ENCODE peak calls at places on chromosomes 12 and 14, in eight cellular contexts. W is effector memory CD4-positive, alpha-beta T cell; U is PC-9; V is mammary epithelial cell; P is ovary; F is SK-N-SH; J is right lobe of liver; H is colonic mucosa. D is an unnamed sample.

GRCh38 chr12:130459916-130460315 is 122.2 kb downstream of the PIWIL1 start:
- DNase-seq in H (no peak), J (peak; percentile 27), F (peak; percentile 50), U (no peak), W (no peak), V (no peak), P (no peak), D (no peak)

GRCh38 chr12:77224346-77224745 is 159.0 kb upstream of the E2F7 start:
- DNase-seq in P (no peak), V (no peak), F (no peak), H (no peak), U (no peak), W (no peak), J (no peak), D (no peak)

GRCh38 chr12:12718382-12718761 is 1.2 kb downstream of the CDKN1B start:
- DNase-seq in U (no peak), P (no peak), F (no peak), V (no peak), H (no peak), W (no peak), J (no peak), D (no peak)

GRCh38 chr12:106369624-106370346 is 12.2 kb downstream of the POLR3B start:
- DNase-seq in H (no peak), J (no peak), F (no peak), V (peak; percentile 81), U (peak; percentile 42), W (no peak), P (no peak), D (no peak)

GRCh38 chr14:104800600-104801283 is at the start of gene ZBTB42:
- DNase-seq in J (peak; percentile 93), H (peak; percentile 92), V (peak; percentile 66), F (peak; percentile 89), U (peak; percentile 79), W (peak; percentile 69), P (peak; percentile 70), D (no peak)

GRCh38 chr12:89775336-89776005 is 66.8 kb upstream of the ATP2B1 start:
- DNase-seq in P (no peak), H (no peak), V (peak; percentile 23), F (no peak), W (no peak), U (no peak), J (no peak), D (no peak)

GRCh38 chr12:116318738-116319050 is 41.2 kb upstream of the MED13L start:
- DNase-seq in F (no peak), W (no peak), P (peak; percentile 27), V (no peak), U (no peak), H (no peak), J (no peak), D (no peak)

GRCh38 chr14:102403028-102403427 is 40.3 kb downstream of the TECPR2 start:
- DNase-seq in V (no peak), J (no peak), H (no peak), W (no peak), P (no peak), U (no peak), F (no peak), D (no peak)

GRCh38 chr12:124613151-124613585 is 45.8 kb upstream of the NCOR2 start:
- DNase-seq in F (no peak), J (no peak), U (peak; percentile 41), P (no peak), H (peak; percentile 76), W (no peak), V (no peak), D (no peak)

GRCh38 chr14:75277000-75277795 is 1.4 kb upstream of the FOS start:
- DNase-seq in F (peak; percentile 92), H (peak; percentile 91), J (peak; percentile 94), W (peak; percentile 72), P (peak; percentile 90), U (peak; percentile 99), V (peak; percentile 88), D (peak; percentile 65)

GRCh38 chr12:32148372-32148771 is 41.7 kb downstream of the BICD1 start:
- DNase-seq in J (no peak), U (no peak), H (no peak), W (no peak), V (peak; percentile 55), F (no peak), P (no peak), D (no peak)

GRCh38 chr12:120799417-120800045 is 73.9 kb downstream of the ACADS start:
- DNase-seq in J (no peak), H (no peak), F (no peak), V (no peak), U (no peak), P (no peak), W (no peak), D (no peak)

GRCh38 chr14:72715215-72715909 is 178.5 kb downstream of the DPF3 start:
- DNase-seq in U (no peak), J (no peak), V (no peak), H (no peak), W (no peak), P (no peak), F (no peak), D (no peak)

GRCh38 chr12:122129131-122129530 is 44.9 kb downstream of the IL31 start:
- DNase-seq in U (no peak), J (no peak), W (no peak), H (no peak), V (no peak), P (no peak), F (no peak), D (no peak)

GRCh38 chr14:75718199-75718598 is 57.2 kb downstream of the TTLL5 start:
- DNase-seq in H (no peak), W (no peak), P (no peak), V (no peak), F (no peak), J (no peak), U (no peak), D (no peak)

GRCh38 chr14:70398706-70399431 is 18.0 kb downstream of the SYNJ2BP start:
- DNase-seq in H (no peak), P (no peak), U (no peak), V (no peak), J (no peak), W (no peak), F (no peak), D (no peak)

GRCh38 chr12:51318846-51319570 is 5.0 kb downstream of the BIN2 start:
- DNase-seq in F (no peak), J (no peak), H (peak; percentile 63), V (no peak), U (no peak), P (no peak), W (peak; percentile 26), D (peak; percentile 43)

GRCh38 chr12:100868487-100868886 is 73.9 kb downstream of the ANO4 start:
- DNase-seq in V (peak; percentile 80), H (no peak), J (no peak), U (no peak), F (no peak), P (no peak), W (no peak), D (no peak)

GRCh38 chr12:1720494-1720893 is 29.6 kb downstream of the ADIPOR2 start:
- DNase-seq in H (no peak), U (no peak), J (no peak), F (no peak), V (no peak), W (no peak), P (no peak), D (no peak)

GRCh38 chr12:74538491-74539258 is 1.0 kb downstream of the ATXN7L3B start:
- DNase-seq in F (peak; percentile 11), H (peak; percentile 21), P (no peak), J (no peak), U (peak; percentile 9), V (peak; percentile 21), W (peak; percentile 27), D (peak; percentile 35)

GRCh38 chr12:47797432-47797831 is 22.3 kb downstream of the HDAC7 start:
- DNase-seq in W (no peak), U (no peak), H (no peak), P (no peak), V (no peak), F (peak; percentile 76), J (no peak), D (no peak)

GRCh38 chr12:132998742-132999141 is 12.6 kb downstream of the ZNF26 start:
- DNase-seq in F (no peak), U (no peak), P (no peak), H (no peak), V (no peak), J (no peak), W (no peak), D (no peak)
- H3K9me3 ChIP-seq in F (peaks cover 32% of the 10 kb centered on the region), U (peaks cover 35% of the 10 kb centered on the region), P (no peaks in the 10 kb centered on the region), H (peaks cover 8% of the 10 kb centered on the region), V (peaks cover 44% of the 10 kb centered on the region), J (peaks cover 62% of the 10 kb centered on the region), W (peaks cover 57% of the 10 kb centered on the region), D (peaks cover 41% of the 10 kb centered on the region)

DNA sequence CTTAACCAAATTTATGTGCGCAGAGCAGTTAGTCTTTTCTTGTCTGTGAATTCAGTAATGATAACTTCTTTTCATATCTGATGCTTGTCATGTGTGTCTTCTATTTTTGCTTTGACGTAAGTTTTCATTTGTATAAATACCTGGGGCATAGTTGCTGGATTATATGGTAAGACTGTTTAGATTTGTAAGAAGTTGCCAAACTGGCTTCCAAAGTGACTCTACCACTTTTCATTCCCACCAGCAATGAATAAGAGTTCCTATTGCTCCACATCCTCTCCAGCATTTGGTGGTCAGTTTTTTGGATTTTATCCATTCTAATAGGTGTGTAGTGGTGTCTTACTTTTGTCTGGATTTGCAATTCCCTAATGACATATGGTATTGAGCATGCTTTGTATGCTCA is 8.9 kb downstream of the ZNF268 start:
- DNase-seq in U (no peak), W (no peak), P (no peak), H (no peak), V (no peak), F (no peak), J (no peak), D (no peak)
- H3K9me3 ChIP-seq in U (peaks cover 58% of the 10 kb centered on the region), W (peaks cover 62% of the 10 kb centered on the region), P (peaks cover 9% of the 10 kb centered on the region), H (no peaks in the 10 kb centered on the region), V (peaks cover 64% of the 10 kb centered on the region), F (peaks cover 19% of the 10 kb centered on the region), J (peaks cover 61% of the 10 kb centered on the region), D (peaks cover 59% of the 10 kb centered on the region)

DNA sequence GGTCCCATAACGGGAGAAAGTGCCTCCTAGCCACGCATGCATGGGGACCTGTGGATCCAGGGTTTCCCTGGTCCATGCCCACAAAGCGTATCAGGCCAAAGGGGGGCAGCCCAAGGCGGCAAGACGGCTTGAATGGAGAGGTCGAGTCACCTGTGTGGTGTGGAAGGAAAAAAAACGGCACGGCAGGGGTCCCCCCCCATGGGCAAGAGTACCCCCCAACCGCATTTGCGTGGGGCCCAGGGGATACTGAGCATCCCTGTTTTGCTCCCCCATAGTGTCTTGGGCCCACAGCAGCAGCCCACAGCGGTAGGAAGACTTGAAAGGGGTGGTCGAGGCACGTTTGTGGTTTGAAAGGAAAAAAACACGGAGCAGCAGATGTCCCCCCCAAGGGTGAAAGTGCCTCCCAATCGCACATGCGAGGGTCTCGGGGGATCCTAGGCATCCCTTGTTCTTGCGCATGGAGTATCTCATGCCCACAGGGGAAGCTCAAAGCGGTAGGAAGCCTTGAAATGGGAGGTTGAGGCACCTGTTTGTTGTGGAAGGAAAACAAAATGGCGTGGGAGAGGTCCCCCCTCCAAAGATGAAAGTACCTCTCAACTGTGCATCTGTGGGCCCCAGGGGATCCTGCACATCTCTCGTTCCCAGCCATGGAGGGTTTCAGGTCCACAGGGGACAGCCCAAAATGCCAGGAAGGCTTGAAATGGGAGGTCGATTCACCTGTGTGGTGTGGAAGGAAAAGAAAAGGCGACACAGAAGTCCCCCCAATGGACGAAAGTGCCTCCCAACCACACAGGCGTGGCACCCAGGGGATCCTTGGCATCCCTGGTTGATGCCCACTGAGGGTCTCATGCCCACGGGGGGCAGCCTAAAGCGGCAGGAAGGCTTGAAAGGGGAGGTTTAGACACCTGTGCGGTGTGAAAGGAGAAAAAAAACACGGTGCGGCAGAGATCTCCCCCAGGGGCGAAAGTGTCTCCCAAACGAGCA is 577.5 kb downstream of the ALG10 start:
- DNase-seq in J (peak; percentile 37), H (no peak), W (no peak), V (no peak), P (no peak), U (no peak), F (peak; percentile 0), D (no peak)
- H3K9me3 ChIP-seq in J (peaks cover 7% of the 10 kb centered on the region), H (no peaks in the 10 kb centered on the region), W (peaks cover 5% of the 10 kb centered on the region), V (peaks cover 53% of the 10 kb centered on the region), P (no peaks in the 10 kb centered on the region), U (no peaks in the 10 kb centered on the region), F (no peaks in the 10 kb centered on the region), D (peaks cover 5% of the 10 kb centered on the region)

GRCh38 chr14:105894978-105895881 is 368.8 kb downstream of the TMEM121 start:
- DNase-seq in V (no peak), P (peak; percentile 1), U (no peak), H (no peak), J (peak; percentile 45), F (peak; percentile 25), W (no peak), D (no peak)
- H3K9me3 ChIP-seq in V (peaks cover 23% of the 10 kb centered on the region), P (no peaks in the 10 kb centered on the region), U (no peaks in the 10 kb centered on the region), H (no peaks in the 10 kb centered on the region), J (no peaks in the 10 kb centered on the region), F (no peaks in the 10 kb centered on the region), W (no peaks in the 10 kb centered on the region), D (no peaks in the 10 kb centered on the region)

D was measured in T-helper 17 cell.